ENCODE peak calls at places on chromosomes 16 and 17, in five cellular contexts. One of them, this sample, is unnamed.

GRCh38 chr17:68346448-68346847 is 55.2 kb downstream of the ARSG start:
- DNase-seq in cardiac fibroblast: no peak
- DNase-seq in heart left ventricle: peak; percentile 34
- DNase-seq in ascending aorta: peak; percentile 68
- DNase-seq in fibroblast of lung: no peak
- DNase-seq in this sample: no peak

GRCh38 chr16:66298571-66299120 is 67.8 kb upstream of the CDH5 start:
- DNase-seq in cardiac fibroblast: no peak
- DNase-seq in ascending aorta: no peak
- DNase-seq in heart left ventricle: no peak
- DNase-seq in fibroblast of lung: no peak
- DNase-seq in this sample: no peak

GRCh38 chr16:50598256-50598894 is 50.2 kb downstream of the NKD1 start:
- DNase-seq in ascending aorta: peak; percentile 83
- DNase-seq in fibroblast of lung: no peak
- DNase-seq in heart left ventricle: peak; percentile 92
- DNase-seq in cardiac fibroblast: no peak
- DNase-seq in this sample: no peak

GRCh38 chr16:86375841-86376240 is 134.5 kb upstream of the FOXF1 start:
- DNase-seq in ascending aorta: no peak
- DNase-seq in heart left ventricle: no peak
- DNase-seq in fibroblast of lung: no peak
- DNase-seq in cardiac fibroblast: no peak
- DNase-seq in this sample: no peak

GRCh38 chr17:61279476-61280145 is 120.0 kb upstream of the TBX2 start:
- DNase-seq in fibroblast of lung: peak; percentile 23
- DNase-seq in heart left ventricle: no peak
- DNase-seq in ascending aorta: no peak
- DNase-seq in cardiac fibroblast: peak; percentile 70
- DNase-seq in this sample: no peak

GRCh38 chr16:17945080-17945601 is 391.4 kb downstream of the NPIPA8 start:
- DNase-seq in ascending aorta: no peak
- DNase-seq in cardiac fibroblast: peak; percentile 5
- DNase-seq in fibroblast of lung: peak; percentile 17
- DNase-seq in heart left ventricle: no peak
- DNase-seq in this sample: no peak

GRCh38 chr17:74852237-74853047 is 7.2 kb downstream of the GRIN2C start:
- DNase-seq in heart left ventricle: no peak
- DNase-seq in fibroblast of lung: peak; percentile 19
- DNase-seq in cardiac fibroblast: no peak
- DNase-seq in ascending aorta: no peak
- DNase-seq in this sample: no peak

GRCh38 chr17:77609553-77610517 is 348.7 kb upstream of the TNRC6C start:
- DNase-seq in ascending aorta: peak; percentile 68
- DNase-seq in heart left ventricle: no peak
- DNase-seq in cardiac fibroblast: no peak
- DNase-seq in fibroblast of lung: no peak
- DNase-seq in this sample: no peak

GRCh38 chr17:78316115-78316866 is 43.6 kb downstream of the SOCS3 start:
- DNase-seq in cardiac fibroblast: no peak
- DNase-seq in ascending aorta: no peak
- DNase-seq in heart left ventricle: no peak
- DNase-seq in fibroblast of lung: no peak
- DNase-seq in this sample: no peak

GRCh38 chr16:89958068-89958467 is 9.5 kb downstream of the DEF8 start:
- DNase-seq in heart left ventricle: peak; percentile 69
- DNase-seq in cardiac fibroblast: peak; percentile 36
- DNase-seq in ascending aorta: no peak
- DNase-seq in fibroblast of lung: peak; percentile 15
- DNase-seq in this sample: peak; percentile 35

GRCh38 chr16:81435567-81435966 is 9.0 kb upstream of the CMIP start:
- DNase-seq in heart left ventricle: no peak
- DNase-seq in fibroblast of lung: no peak
- DNase-seq in ascending aorta: no peak
- DNase-seq in cardiac fibroblast: no peak
- DNase-seq in this sample: no peak

GRCh38 chr16:81432899-81433560 is 11.6 kb upstream of the CMIP start:
- DNase-seq in heart left ventricle: no peak
- DNase-seq in fibroblast of lung: no peak
- DNase-seq in ascending aorta: no peak
- DNase-seq in cardiac fibroblast: no peak
- DNase-seq in this sample: no peak

GRCh38 chr16:81427245-81427644 is 17.4 kb upstream of the CMIP start:
- DNase-seq in cardiac fibroblast: no peak
- DNase-seq in ascending aorta: no peak
- DNase-seq in fibroblast of lung: no peak
- DNase-seq in heart left ventricle: no peak
- DNase-seq in this sample: no peak

GRCh38 chr16:81429045-81429521 is 15.5 kb upstream of the CMIP start:
- DNase-seq in fibroblast of lung: peak; percentile 43
- DNase-seq in cardiac fibroblast: peak; percentile 60
- DNase-seq in ascending aorta: no peak
- DNase-seq in heart left ventricle: peak; percentile 49
- DNase-seq in this sample: peak; percentile 53

DNA sequence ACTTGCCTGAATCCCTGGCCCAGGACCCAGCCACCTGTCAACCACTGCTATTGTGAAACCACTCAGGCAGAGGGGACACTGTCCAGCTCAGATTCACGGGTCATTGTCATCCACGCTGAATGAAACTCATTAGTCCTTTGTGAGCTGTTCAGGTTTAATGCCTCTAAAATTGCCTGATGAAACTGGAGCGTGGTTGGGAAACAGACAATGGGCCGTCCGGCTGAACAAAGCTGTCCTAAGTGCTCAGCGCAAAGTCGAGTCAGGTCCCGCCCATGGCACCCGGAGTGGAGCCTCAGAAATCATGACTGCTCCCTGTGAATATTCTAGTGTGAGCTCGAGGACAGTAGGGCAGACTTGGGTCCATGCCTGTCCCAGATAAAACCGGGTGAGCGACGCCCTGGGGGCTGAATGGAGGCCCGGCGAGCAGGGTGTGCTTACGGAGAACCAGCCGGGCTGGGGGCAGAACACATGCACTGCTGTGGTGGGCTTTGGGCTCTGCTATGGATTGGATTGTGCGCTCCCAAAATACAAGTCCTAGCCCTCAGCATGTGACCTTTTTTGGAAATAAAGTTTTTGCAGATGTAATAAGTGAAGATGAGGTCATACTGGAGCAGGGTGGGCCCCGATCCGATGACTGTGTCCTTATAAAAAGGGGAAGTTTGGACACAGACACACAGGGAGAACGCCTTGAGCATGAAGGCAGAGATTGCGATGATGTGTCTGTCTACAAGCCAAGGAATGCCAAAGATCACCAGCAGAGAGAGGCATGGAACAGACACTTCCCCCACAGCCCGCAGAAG is 12.9 kb upstream of the CMIP start:
- DNase-seq in fibroblast of lung: peak; percentile 85
- DNase-seq in ascending aorta: peak; percentile 76
- DNase-seq in cardiac fibroblast: peak; percentile 80
- DNase-seq in heart left ventricle: peak; percentile 49
- DNase-seq in this sample: peak; percentile 62
- TF ChIP-seq CTCF in fibroblast of lung: no peak
- TF ChIP-seq CTCF in ascending aorta: no peak
- TF ChIP-seq CTCF in cardiac fibroblast: no peak
- TF ChIP-seq CTCF in heart left ventricle: no peak
- TF ChIP-seq CTCF in this sample: no peak

GRCh38 chr17:3887394-3887793 is 5.5 kb downstream of the CAMKK1 start:
- DNase-seq in ascending aorta: no peak
- DNase-seq in fibroblast of lung: no peak
- DNase-seq in cardiac fibroblast: no peak
- DNase-seq in heart left ventricle: no peak
- DNase-seq in this sample: no peak

GRCh38 chr17:3886776-3887175 is 6.1 kb downstream of the CAMKK1 start:
- DNase-seq in heart left ventricle: peak; percentile 55
- DNase-seq in cardiac fibroblast: no peak
- DNase-seq in ascending aorta: peak; percentile 75
- DNase-seq in fibroblast of lung: no peak
- DNase-seq in this sample: no peak

GRCh38 chr17:3889613-3890012 is 3.2 kb downstream of the CAMKK1 start:
- DNase-seq in cardiac fibroblast: no peak
- DNase-seq in heart left ventricle: no peak
- DNase-seq in fibroblast of lung: no peak
- DNase-seq in ascending aorta: no peak
- DNase-seq in this sample: no peak

GRCh38 chr17:3888343-3889171 is 4.3 kb downstream of the CAMKK1 start:
- DNase-seq in ascending aorta: peak; percentile 83
- DNase-seq in heart left ventricle: peak; percentile 80
- DNase-seq in cardiac fibroblast: peak; percentile 90
- DNase-seq in fibroblast of lung: peak; percentile 94
- DNase-seq in this sample: peak; percentile 79

GRCh38 chr17:3887811-3888210 is 5.0 kb downstream of the CAMKK1 start:
- DNase-seq in cardiac fibroblast: no peak
- DNase-seq in heart left ventricle: no peak
- DNase-seq in fibroblast of lung: no peak
- DNase-seq in ascending aorta: no peak
- DNase-seq in this sample: no peak
- H3K4me3 ChIP-seq in cardiac fibroblast: no peak overlapping the region
- H3K4me3 ChIP-seq in heart left ventricle: no peak overlapping the region
- H3K4me3 ChIP-seq in fibroblast of lung: no peak overlapping the region
- H3K4me3 ChIP-seq in ascending aorta: no peak overlapping the region
- H3K4me3 ChIP-seq in this sample: no peak overlapping the region

GRCh38 chr16:1095450-1096163 is 437 bp downstream of the C1QTNF8 start:
- DNase-seq in ascending aorta: no peak
- DNase-seq in heart left ventricle: no peak
- DNase-seq in fibroblast of lung: no peak
- DNase-seq in cardiac fibroblast: no peak
- DNase-seq in this sample: no peak
- TF ChIP-seq CTCF in ascending aorta: peak; percentile 12
- TF ChIP-seq CTCF in heart left ventricle: no peak
- TF ChIP-seq CTCF in fibroblast of lung: no peak
- TF ChIP-seq CTCF in cardiac fibroblast: no peak
- TF ChIP-seq CTCF in this sample: no peak

DNA sequence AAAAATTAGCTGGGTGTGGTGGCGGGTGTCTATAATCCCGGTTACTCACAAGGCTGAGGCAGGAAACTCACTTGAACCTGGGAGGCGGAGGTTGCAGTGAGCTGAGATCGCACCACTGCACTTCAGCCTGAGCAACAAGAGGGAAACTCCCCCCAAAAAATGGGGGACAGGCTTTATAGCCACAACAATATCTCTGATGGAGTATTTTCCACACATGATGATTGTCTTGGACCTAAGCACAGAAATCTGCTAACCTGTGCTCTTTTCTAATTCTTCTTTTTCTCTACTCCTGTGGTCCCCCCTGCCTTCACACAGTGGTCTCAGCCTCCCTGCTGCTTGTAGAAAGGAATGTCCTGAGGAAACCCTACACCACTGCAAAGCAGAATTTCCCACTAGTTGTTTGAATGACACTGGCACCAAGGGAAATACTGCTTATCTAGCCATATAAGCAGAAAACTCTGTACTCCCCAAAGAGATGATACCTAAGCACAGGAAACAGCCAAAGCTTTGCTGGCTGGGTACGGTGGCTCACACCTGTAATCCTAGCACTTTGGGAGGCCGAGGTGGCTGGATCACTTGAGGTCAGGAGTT is 117.6 kb downstream of the USP31 start:
- DNase-seq in fibroblast of lung: no peak
- DNase-seq in heart left ventricle: no peak
- DNase-seq in ascending aorta: no peak
- DNase-seq in cardiac fibroblast: no peak
- DNase-seq in this sample: no peak
- H3K4me3 ChIP-seq in fibroblast of lung: no peak overlapping the region
- H3K4me3 ChIP-seq in heart left ventricle: no peak overlapping the region
- H3K4me3 ChIP-seq in ascending aorta: no peak overlapping the region
- H3K4me3 ChIP-seq in cardiac fibroblast: no peak overlapping the region
- H3K4me3 ChIP-seq in this sample: no peak overlapping the region

GRCh38 chr16:11524098-11524760 is 62.5 kb downstream of the LITAF start:
- DNase-seq in ascending aorta: no peak
- DNase-seq in cardiac fibroblast: peak; percentile 8
- DNase-seq in heart left ventricle: no peak
- DNase-seq in fibroblast of lung: no peak
- DNase-seq in this sample: no peak
- TF ChIP-seq CTCF in ascending aorta: no peak
- TF ChIP-seq CTCF in cardiac fibroblast: no peak
- TF ChIP-seq CTCF in heart left ventricle: no peak
- TF ChIP-seq CTCF in fibroblast of lung: no peak
- TF ChIP-seq CTCF in this sample: peak; percentile 27